ENCODE peak calls at places on chromosomes 1 and 21, in five cellular contexts. U is prostate gland; B is fibroblast of pulmonary artery; Y is adrenal gland; T is stimulated activated CD4-positive, alpha-beta T cell treated with anti-CD3 and anti-CD28 coated beads, Interleukin-15, amount 100 ng/mL, for 1 hour. L is an unnamed sample.

GRCh38 chr1:56709269-56709880 is 64.3 kb downstream of the PRKAA2 start:
- DNase-seq in B (peak; percentile 72), Y (no peak), T (no peak), U (peak; percentile 36), L (no peak)

GRCh38 chr1:200409203-200409760 is 554 bp downstream of the ZNF281 start:
- DNase-seq in U (peak; percentile 25), T (peak; percentile 17), B (peak; percentile 40), Y (peak; percentile 54), L (peak; percentile 62)

GRCh38 chr1:84669831-84670230 is 20.4 kb downstream of the SSX2IP start:
- DNase-seq in B (peak; percentile 57), U (no peak), Y (no peak), T (no peak), L (no peak)

GRCh38 chr1:226863446-226863845 is 7.0 kb upstream of the PSEN2 start:
- DNase-seq in B (peak; percentile 43), U (no peak), Y (no peak), T (no peak), L (no peak)

GRCh38 chr1:45403298-45404079 is 63.2 kb upstream of the MUTYH start:
- DNase-seq in T (no peak), U (peak; percentile 60), Y (no peak), B (no peak), L (no peak)

GRCh38 chr1:1894354-1895049 is 3.6 kb upstream of the GNB1 start:
- DNase-seq in T (no peak), U (peak; percentile 79), Y (peak; percentile 42), B (no peak), L (no peak)

GRCh38 chr1:219416598-219417238 is 196.2 kb downstream of the ZC3H11B start:
- DNase-seq in T (no peak), B (peak; percentile 74), U (peak; percentile 34), Y (peak; percentile 62), L (peak; percentile 78)

GRCh38 chr1:227888404-227889046 is 59.2 kb downstream of the WNT9A start:
- DNase-seq in Y (no peak), B (no peak), T (no peak), U (no peak), L (no peak)

GRCh38 chr1:87765686-87766085 is 437.0 kb downstream of the LMO4 start:
- DNase-seq in U (no peak), B (peak; percentile 66), T (no peak), Y (no peak), L (no peak)

GRCh38 chr1:161258439-161259386 is at the start of gene PCP4L1:
- DNase-seq in U (peak; percentile 77), B (peak; percentile 58), Y (peak; percentile 33), T (no peak), L (peak; percentile 79)

GRCh38 chr1:183159960-183160359 is 26.1 kb upstream of the LAMC2 start:
- DNase-seq in U (peak; percentile 93), Y (no peak), B (no peak), T (no peak), L (no peak)

GRCh38 chr21:40516336-40516735 is 330.6 kb downstream of the DSCAM start:
- DNase-seq in Y (peak; percentile 29), U (no peak), B (no peak), T (no peak), L (no peak)

GRCh38 chr1:9291914-9292360 is 757 bp upstream of the SPSB1 start:
- DNase-seq in Y (peak; percentile 54), U (peak; percentile 46), B (peak; percentile 78), T (no peak), L (no peak)

GRCh38 chr1:204859885-204860284 is 10.8 kb upstream of the NFASC start:
- DNase-seq in T (no peak), U (no peak), Y (no peak), B (no peak), L (no peak)

GRCh38 chr1:164865385-164865784 is 306.4 kb downstream of the PBX1 start:
- DNase-seq in B (no peak), U (no peak), Y (no peak), T (no peak), L (no peak)

GRCh38 chr1:230982698-230983097 is 3.8 kb downstream of the ARV1 start:
- DNase-seq in U (no peak), T (no peak), Y (no peak), B (no peak), L (no peak)

GRCh38 chr1:2836333-2836970 is 35.0 kb upstream of the TTC34 start:
- DNase-seq in U (no peak), B (no peak), Y (no peak), T (no peak), L (no peak)

GRCh38 chr1:100387209-100387608 is 34.9 kb downstream of the CDC14A start:
- DNase-seq in T (no peak), U (no peak), Y (no peak), B (peak; percentile 57), L (no peak)